ENCODE peak calls at places on chromosomes 13 and 19, in four cellular contexts. V is nephron progenitor cell; J is lower lobe of right lung; W is CD8-positive, alpha-beta T cell. G is an unnamed sample.

GRCh38 chr19:4115050-4115817 is 8.7 kb downstream of the MAP2K2 start:
- DNase-seq in V (no peak), J (no peak), W (peak; percentile 39), G (no peak)

GRCh38 chr13:60372141-60372540 is 24.9 kb upstream of the TDRD3 start:
- DNase-seq in V (no peak), J (no peak), W (no peak), G (no peak)

GRCh38 chr19:17136617-17137016 is 61.0 kb downstream of the MYO9B start:
- DNase-seq in J (no peak), V (no peak), W (no peak), G (no peak)

GRCh38 chr19:34666200-34666957 is 10.6 kb downstream of the SCGB2B2 start:
- DNase-seq in W (no peak), V (no peak), J (no peak), G (no peak)

GRCh38 chr13:30153871-30154426 is 153.4 kb downstream of the KATNAL1 start:
- DNase-seq in W (no peak), V (peak; percentile 52), J (no peak), G (no peak)

GRCh38 chr19:7492142-7493055 is 3.6 kb upstream of the PEX11G start:
- DNase-seq in J (no peak), W (no peak), V (no peak), G (no peak)

GRCh38 chr19:38743394-38744297 is 628 bp downstream of the CAPN12 start:
- DNase-seq in V (no peak), J (peak; percentile 45), W (no peak), G (no peak)

GRCh38 chr13:106318941-106319411 is 216.5 kb downstream of the EFNB2 start:
- DNase-seq in V (no peak), J (no peak), W (no peak), G (peak; percentile 10)

GRCh38 chr19:38851622-38852230 is 1.9 kb upstream of the HNRNPL start:
- DNase-seq in V (peak; percentile 92), J (peak; percentile 96), W (peak; percentile 75), G (peak; percentile 84)

GRCh38 chr19:6066661-6067646 is 43.3 kb downstream of the RFX2 start:
- DNase-seq in V (peak; percentile 85), W (no peak), J (peak; percentile 95), G (peak; percentile 96)

GRCh38 chr19:54648129-54648528 is 14.7 kb upstream of the LILRB4 start:
- DNase-seq in V (no peak), J (no peak), W (no peak), G (no peak)

GRCh38 chr13:24626449-24626848 is 53.8 kb upstream of the ATP12A start:
- DNase-seq in V (no peak), W (no peak), J (no peak), G (no peak)

GRCh38 chr13:45321230-45321629 is 19.8 kb downstream of the TPT1 start:
- DNase-seq in V (no peak), W (no peak), J (peak; percentile 67), G (no peak)

GRCh38 chr13:45327253-45327954 is 13.6 kb downstream of the TPT1 start:
- DNase-seq in J (no peak), V (no peak), W (no peak), G (no peak)

GRCh38 chr13:45328661-45329105 is 12.3 kb downstream of the TPT1 start:
- DNase-seq in W (no peak), V (no peak), J (no peak), G (no peak)

GRCh38 chr13:45331123-45331619 is 9.8 kb downstream of the TPT1 start:
- DNase-seq in J (no peak), V (no peak), W (no peak), G (no peak)

GRCh38 chr13:45325806-45326205 is 15.2 kb downstream of the TPT1 start:
- DNase-seq in V (no peak), J (no peak), W (no peak), G (no peak)
- TF ChIP-seq CTCF in V (no peak), J (no peak), W (no peak), G (peak; percentile 3)

GRCh38 chr19:45079911-45080469 is 930 bp downstream of the GEMIN7 start:
- DNase-seq in W (no peak), J (no peak), V (no peak), G (no peak)

GRCh38 chr19:45082170-45082569 is 3.1 kb downstream of the GEMIN7 start:
- DNase-seq in J (no peak), W (no peak), V (no peak), G (no peak)

GRCh38 chr19:45078390-45079062 is 534 bp upstream of the GEMIN7 start:
- DNase-seq in V (no peak), W (no peak), J (no peak), G (no peak)

GRCh38 chr19:45076851-45077730 is 813 bp upstream of the ZNF296 start:
- DNase-seq in J (no peak), V (no peak), W (no peak), G (no peak)

GRCh38 chr19:45079063-45079910 is at the start of gene GEMIN7:
- DNase-seq in V (peak; percentile 84), W (peak; percentile 64), J (peak; percentile 81), G (no peak)
- TF ChIP-seq CTCF in V (peak; percentile 14), W (no peak), J (peak; percentile 30), G (no peak)

GRCh38 chr19:13033244-13033643 is 38.0 kb downstream of the NFIX start:
- DNase-seq in J (no peak), V (no peak), W (no peak), G (no peak)
- TF ChIP-seq CTCF in J (no peak), V (no peak), W (no peak), G (peak; percentile 31)

GRCh38 chr19:48308695-48309586 is 16.4 kb upstream of the EMP3 start:
- DNase-seq in J (no peak), V (no peak), W (no peak), G (no peak)
- TF ChIP-seq CTCF in J (no peak), V (no peak), W (no peak), G (peak; percentile 6)